ENCODE peak calls at places on chromosomes 16 and 17, in nine cellular contexts. B, E, M, Q, Z, J, R, C and Y are unnamed samples.

GRCh38 chr17:17420561-17421269 is 56.1 kb upstream of the MED9 start:
- DNase-seq in B (no peak), E (no peak), M (no peak), Q (no peak), Z (no peak), J (no peak), R (no peak), C (peak), Y (no peak)

GRCh38 chr17:81537343-81537855 is 9.2 kb downstream of the FSCN2 start:
- DNase-seq in B (no peak), E (peak), M (peak), Q (no peak), Z (peak), J (no peak), R (no peak), C (no peak), Y (no peak)

GRCh38 chr16:57527610-57528360 is 8.6 kb downstream of the CCDC102A start:
- DNase-seq in B (no peak), E (no peak), M (no peak), Q (no peak), Z (no peak), J (no peak), R (no peak), C (no peak), Y (no peak)

GRCh38 chr16:85641776-85642176 is 28.7 kb downstream of the GSE1 start:
- DNase-seq in B (no peak), E (no peak), M (no peak), Q (no peak), Z (peak), J (no peak), R (no peak), C (peak), Y (peak)

GRCh38 chr16:4366016-4366415 is 5.6 kb upstream of the VASN start:
- DNase-seq in B (no peak), E (no peak), M (no peak), Q (no peak), Z (no peak), J (no peak), R (no peak), C (no peak), Y (no peak)

GRCh38 chr16:79363035-79363434 is 237.5 kb downstream of the MAF start:
- DNase-seq in B (no peak), E (no peak), M (no peak), Q (no peak), Z (no peak), J (no peak), R (no peak), C (no peak), Y (no peak)

GRCh38 chr17:40320771-40321501 is 12.0 kb downstream of the RARA start:
- DNase-seq in B (no peak), E (no peak), M (no peak), Q (no peak), Z (peak), J (peak), R (no peak), C (peak), Y (no peak)

GRCh38 chr16:77657016-77657415 is 65.3 kb upstream of the NUDT7 start:
- DNase-seq in B (no peak), E (no peak), M (no peak), Q (no peak), Z (no peak), J (no peak), R (no peak), C (no peak), Y (no peak)

GRCh38 chr16:995783-996182 is 14.2 kb downstream of the SOX8 start:
- DNase-seq in B (no peak), E (no peak), M (no peak), Q (no peak), Z (no peak), J (no peak), R (no peak), C (no peak), Y (no peak)

GRCh38 chr16:67871256-67871655 is 1.6 kb upstream of the EDC4 start:
- DNase-seq in B (no peak), E (no peak), M (no peak), Q (no peak), Z (no peak), J (no peak), R (no peak), C (no peak), Y (no peak)

GRCh38 chr16:59192551-59193199 is 458.6 kb upstream of the GOT2 start:
- DNase-seq in B (peak), E (no peak), M (no peak), Q (peak), Z (peak), J (no peak), R (no peak), C (peak), Y (peak)

GRCh38 chr16:11129378-11129781 is 126.6 kb downstream of the SOCS1 start:
- DNase-seq in B (no peak), E (no peak), M (no peak), Q (no peak), Z (no peak), J (no peak), R (no peak), C (no peak), Y (no peak)

GRCh38 chr17:2828396-2829038 is 32.3 kb downstream of the RAP1GAP2 start:
- DNase-seq in B (peak), E (peak), M (peak), Q (peak), Z (peak), J (peak), R (no peak), C (peak), Y (peak)

GRCh38 chr17:43021739-43022512 is at the start of gene VAT1:
- DNase-seq in B (peak), E (peak), M (peak), Q (peak), Z (peak), J (peak), R (no peak), C (peak), Y (peak)

GRCh38 chr16:75701361-75701760 is at the start of gene DUXB:
- DNase-seq in B (no peak), E (no peak), M (no peak), Q (no peak), Z (no peak), J (no peak), R (no peak), C (no peak), Y (no peak)

GRCh38 chr16:4272114-4272954 is 489 bp downstream of the TFAP4 start:
- DNase-seq in B (peak), E (no peak), M (no peak), Q (no peak), Z (peak), J (no peak), R (no peak), C (peak), Y (peak)

GRCh38 chr16:65782537-65783290 is 583.8 kb upstream of the CDH5 start:
- DNase-seq in B (no peak), E (no peak), M (no peak), Q (no peak), Z (peak), J (no peak), R (no peak), C (no peak), Y (no peak)

GRCh38 chr16:4372578-4373355 is 1.1 kb downstream of the VASN start:
- DNase-seq in B (no peak), E (no peak), M (no peak), Q (peak), Z (no peak), J (no peak), R (no peak), C (peak), Y (peak)

GRCh38 chr16:87067890-87068289 is 249.3 kb downstream of the C16orf95 start:
- DNase-seq in B (no peak), E (no peak), M (no peak), Q (no peak), Z (no peak), J (no peak), R (no peak), C (no peak), Y (no peak)

GRCh38 chr17:49775546-49776260 is 11.8 kb upstream of the FAM117A start:
- DNase-seq in B (no peak), E (no peak), M (no peak), Q (peak), Z (peak), J (no peak), R (no peak), C (no peak), Y (peak)

GRCh38 chr16:46789499-46790414 is 41.2 kb downstream of the C16orf87 start:
- DNase-seq in B (peak), E (peak), M (peak), Q (peak), Z (peak), J (peak), R (peak), C (peak), Y (peak)

GRCh38 chr16:17062676-17063075 is 408.1 kb downstream of the XYLT1 start:
- DNase-seq in B (no peak), E (no peak), M (no peak), Q (no peak), Z (no peak), J (no peak), R (no peak), C (no peak), Y (no peak)

GRCh38 chr17:54749157-54749556 is 151.5 kb upstream of the TOM1L1 start:
- DNase-seq in B (no peak), E (no peak), M (no peak), Q (no peak), Z (no peak), J (no peak), R (no peak), C (no peak), Y (no peak)

GRCh38 chr16:49405123-49405522 is 31.5 kb downstream of the C16orf78 start:
- DNase-seq in B (no peak), E (no peak), M (no peak), Q (no peak), Z (no peak), J (no peak), R (no peak), C (no peak), Y (no peak)

GRCh38 chr17:61196302-61196704 is 203.3 kb upstream of the TBX2 start:
- DNase-seq in B (no peak), E (no peak), M (no peak), Q (no peak), Z (no peak), J (no peak), R (no peak), C (no peak), Y (no peak)

GRCh38 chr17:56009795-56010715 is 143.2 kb upstream of the ANKFN1 start:
- DNase-seq in B (no peak), E (no peak), M (no peak), Q (no peak), Z (no peak), J (no peak), R (no peak), C (no peak), Y (no peak)

GRCh38 chr16:28283798-28284577 is 8.3 kb upstream of the SBK1 start:
- DNase-seq in B (no peak), E (no peak), M (no peak), Q (no peak), Z (no peak), J (no peak), R (no peak), C (no peak), Y (no peak)

GRCh38 chr17:18246880-18247612 is 11.5 kb downstream of the FLII start:
- DNase-seq in B (peak), E (peak), M (peak), Q (no peak), Z (peak), J (no peak), R (no peak), C (peak), Y (no peak)

GRCh38 chr17:78359936-78360370 is at the start of gene SOCS3:
- DNase-seq in B (peak), E (peak), M (peak), Q (peak), Z (peak), J (peak), R (peak), C (peak), Y (peak)

GRCh38 chr17:57703273-57703672 is 41.8 kb downstream of the CCDC182 start:
- DNase-seq in B (no peak), E (no peak), M (no peak), Q (no peak), Z (no peak), J (no peak), R (no peak), C (no peak), Y (no peak)

GRCh38 chr17:56679767-56680422 is 86.4 kb downstream of the NOG start:
- DNase-seq in B (no peak), E (no peak), M (no peak), Q (no peak), Z (peak), J (no peak), R (no peak), C (no peak), Y (no peak)

GRCh38 chr17:39208136-39208535 is 8.1 kb downstream of the RPL19 start:
- DNase-seq in B (peak), E (no peak), M (no peak), Q (no peak), Z (no peak), J (no peak), R (no peak), C (no peak), Y (no peak)